ENCODE peak calls at places on chromosomes 6 and 20, in six cellular contexts. C, Z, F, P, D and K are unnamed samples.

GRCh38 chr6:136079701-136080565 is 170.2 kb downstream of the MTFR2 start:
- DNase-seq in C (no peak), Z (no peak), F (no peak), P (no peak), D (no peak), K (no peak)

GRCh38 chr6:169921853-169922779 is 170.7 kb downstream of the ERMARD start:
- DNase-seq in C (no peak), Z (no peak), F (no peak), P (no peak), D (no peak), K (peak)

GRCh38 chr6:1726341-1726763 is 116.6 kb downstream of the FOXC1 start:
- DNase-seq in C (no peak), Z (peak), F (no peak), P (no peak), D (no peak), K (no peak)

GRCh38 chr6:42012501-42013133 is 37.7 kb upstream of the TAF8 start:
- DNase-seq in C (no peak), Z (no peak), F (no peak), P (no peak), D (no peak), K (no peak)

GRCh38 chr6:143878272-143878760 is 14.0 kb downstream of the ZC2HC1B start:
- DNase-seq in C (no peak), Z (no peak), F (no peak), P (no peak), D (no peak), K (no peak)

GRCh38 chr6:25312703-25313102 is 33.5 kb downstream of the CARMIL1 start:
- DNase-seq in C (no peak), Z (no peak), F (no peak), P (no peak), D (no peak), K (no peak)

GRCh38 chr6:14540859-14541540 is 423.4 kb downstream of the CD83 start:
- DNase-seq in C (no peak), Z (peak), F (no peak), P (no peak), D (no peak), K (no peak)

GRCh38 chr20:49666906-49667305 is 46.8 kb downstream of the B4GALT5 start:
- DNase-seq in C (no peak), Z (no peak), F (no peak), P (no peak), D (no peak), K (no peak)

GRCh38 chr20:1171461-1172093 is 13.2 kb downstream of the TMEM74B start:
- DNase-seq in C (no peak), Z (peak), F (no peak), P (no peak), D (peak), K (no peak)

GRCh38 chr6:63537126-63537958 is 34.9 kb upstream of the LOC128125822 start:
- DNase-seq in C (no peak), Z (no peak), F (no peak), P (no peak), D (no peak), K (no peak)

GRCh38 chr20:2480381-2480780 is 9.8 kb upstream of the SNRPB start:
- DNase-seq in C (no peak), Z (no peak), F (no peak), P (no peak), D (no peak), K (no peak)

GRCh38 chr6:7004581-7005297 is 103.0 kb upstream of the RREB1 start:
- DNase-seq in C (no peak), Z (no peak), F (no peak), P (no peak), D (no peak), K (no peak)

GRCh38 chr6:130473886-130474285 is 108.1 kb downstream of the TMEM200A start:
- DNase-seq in C (no peak), Z (no peak), F (no peak), P (no peak), D (no peak), K (no peak)

GRCh38 chr20:15925376-15925775 is 647.9 kb downstream of the KIF16B start:
- DNase-seq in C (no peak), Z (no peak), F (no peak), P (no peak), D (no peak), K (no peak)

GRCh38 chr6:70411948-70412796 is 1.1 kb upstream of the FAM135A start:
- DNase-seq in C (no peak), Z (no peak), F (no peak), P (no peak), D (no peak), K (no peak)

GRCh38 chr20:13772529-13772928 is 12.2 kb downstream of the ESF1 start:
- DNase-seq in C (no peak), Z (no peak), F (no peak), P (no peak), D (no peak), K (no peak)

GRCh38 chr20:6940052-6940451 is 172.6 kb downstream of the BMP2 start:
- DNase-seq in C (no peak), Z (peak), F (no peak), P (no peak), D (no peak), K (no peak)

GRCh38 chr6:24933868-24934401 is 1.8 kb downstream of the RIPOR2 start:
- DNase-seq in C (peak), Z (peak), F (no peak), P (peak), D (no peak), K (peak)

GRCh38 chr20:21509597-21510331 is 4.1 kb downstream of the NKX2-2 start:
- DNase-seq in C (no peak), Z (peak), F (peak), P (no peak), D (no peak), K (no peak)

GRCh38 chr20:50385733-50386640 is 124.2 kb upstream of the PTPN1 start:
- DNase-seq in C (peak), Z (no peak), F (no peak), P (peak), D (no peak), K (peak)

GRCh38 chr20:36349384-36350170 is 43.4 kb downstream of the DLGAP4 start:
- DNase-seq in C (no peak), Z (no peak), F (no peak), P (no peak), D (no peak), K (no peak)

GRCh38 chr6:17021539-17021889 is 80.3 kb upstream of the STMND1 start:
- DNase-seq in C (no peak), Z (no peak), F (no peak), P (no peak), D (no peak), K (no peak)

GRCh38 chr6:3341467-3341866 is 82.7 kb downstream of the PSMG4 start:
- DNase-seq in C (no peak), Z (peak), F (no peak), P (no peak), D (no peak), K (no peak)

GRCh38 chr20:57287901-57288300 is 21.5 kb upstream of the BMP7 start:
- DNase-seq in C (no peak), Z (no peak), F (no peak), P (no peak), D (no peak), K (no peak)

GRCh38 chr6:10585232-10585887 is 64.2 kb downstream of the GCNT2 start:
- DNase-seq in C (no peak), Z (peak), F (no peak), P (no peak), D (no peak), K (no peak)

GRCh38 chr6:28474441-28475219 is 31.3 kb upstream of the ZSCAN23 start:
- DNase-seq in C (no peak), Z (peak), F (no peak), P (peak), D (no peak), K (no peak)

GRCh38 chr6:85300581-85300980 is 149.3 kb upstream of the NT5E start:
- DNase-seq in C (no peak), Z (no peak), F (no peak), P (no peak), D (no peak), K (no peak)

GRCh38 chr20:17431621-17432364 is 99.4 kb downstream of the BFSP1 start:
- DNase-seq in C (peak), Z (peak), F (peak), P (peak), D (peak), K (peak)